ENCODE peak calls at places on chromosome 3, in ten cellular contexts. L is astrocyte, I is GM12865, Y is endodermal cell, H is GM23338, A is mesendoderm, C is choroid plexus epithelial cell, T is breast epithelium, N is heart right ventricle, U is psoas muscle. V is an unnamed sample.

GRCh38 chr3:13083898-13084297 is 10.7 kb upstream of the IQSEC1 start:
- DNase-seq in L (no peak), I (peak; percentile 60), Y (no peak), H (no peak), A (no peak), C (no peak), T (no peak), N (no peak), U (no peak), V (no peak)

GRCh38 chr3:66989860-66990696 is 8.0 kb upstream of the KBTBD8 start:
- DNase-seq in L (no peak), I (peak; percentile 77), Y (no peak), H (peak; percentile 54), A (peak; percentile 68), C (peak; percentile 30), T (no peak), N (no peak), U (no peak), V (no peak)

GRCh38 chr3:128372281-128372680 is 94.4 kb downstream of the DNAJB8 start:
- DNase-seq in L (no peak), I (peak; percentile 72), Y (no peak), H (no peak), A (no peak), C (no peak), T (no peak), N (no peak), U (no peak), V (no peak)

GRCh38 chr3:144556392-144556791 is 584.8 kb downstream of the DIPK2A start:
- DNase-seq in L (peak; percentile 55), I (peak; percentile 57), Y (no peak), H (no peak), A (no peak), C (no peak), T (no peak), N (no peak), U (no peak), V (no peak)

GRCh38 chr3:192887047-192887446 is 30.6 kb downstream of the MB21D2 start:
- DNase-seq in L (peak; percentile 97), I (peak; percentile 77), Y (no peak), H (no peak), A (peak; percentile 64), C (peak; percentile 74), T (no peak), N (no peak), U (no peak), V (peak; percentile 95)

GRCh38 chr3:119647177-119647576 is 13.2 kb downstream of the POPDC2 start:
- DNase-seq in L (no peak), I (no peak), Y (no peak), H (no peak), A (no peak), C (no peak), T (no peak), N (no peak), U (no peak), V (no peak)

GRCh38 chr3:37103103-37103815 is 71.1 kb downstream of the LRRFIP2 start:
- DNase-seq in L (no peak), I (no peak), Y (no peak), H (peak; percentile 9), A (no peak), C (no peak), T (no peak), N (no peak), U (no peak), V (no peak)

GRCh38 chr3:48507256-48508061 is 3.5 kb upstream of the SHISA5 start:
- DNase-seq in L (peak; percentile 75), I (peak; percentile 80), Y (peak; percentile 95), H (peak; percentile 92), A (peak; percentile 98), C (peak; percentile 68), T (peak; percentile 73), N (peak; percentile 39), U (peak; percentile 61), V (peak; percentile 80)

GRCh38 chr3:115359507-115359906 is 212.4 kb upstream of the ZBTB20 start:
- DNase-seq in L (no peak), I (peak; percentile 60), Y (no peak), H (no peak), A (no peak), C (peak; percentile 69), T (no peak), N (no peak), U (no peak), V (no peak)

GRCh38 chr3:13414040-13414729 is 5.9 kb downstream of the NUP210 start:
- DNase-seq in L (no peak), I (peak; percentile 91), Y (no peak), H (no peak), A (no peak), C (no peak), T (no peak), N (peak; percentile 35), U (peak; percentile 33), V (no peak)

GRCh38 chr3:73503781-73504180 is 121.0 kb downstream of the PDZRN3 start:
- DNase-seq in L (no peak), I (peak; percentile 64), Y (no peak), H (no peak), A (no peak), C (peak; percentile 45), T (no peak), N (no peak), U (no peak), V (no peak)
- H3K4me3 ChIP-seq in L (peak overlapping the region; percentile 4), I (no peak overlapping the region), Y (no peak overlapping the region), H (no peak overlapping the region), A (no peak overlapping the region), C (no peak overlapping the region), T (no peak overlapping the region), N (no peak overlapping the region), U (peak overlapping the region; percentile 42), V (no peak overlapping the region)

DNA sequence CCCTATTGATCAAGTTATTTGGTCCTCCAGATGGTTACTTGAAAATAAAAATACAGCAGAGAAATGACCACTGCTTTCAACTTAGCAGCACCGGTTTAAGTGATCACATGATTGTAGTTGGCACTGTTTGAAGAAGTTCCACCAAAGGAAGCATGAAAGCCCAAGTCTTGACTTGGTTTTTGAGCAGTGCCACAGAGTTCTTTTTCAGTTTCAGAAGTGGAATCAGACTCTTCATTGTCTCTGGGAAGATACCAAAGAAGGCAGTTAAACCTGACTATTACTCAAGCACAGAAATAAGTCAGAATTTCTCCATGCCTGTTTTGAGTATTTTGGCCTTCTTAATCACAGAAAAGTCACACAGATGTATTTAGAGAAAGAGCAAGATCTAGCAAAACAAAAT is 66.7 kb downstream of the BBX start:
- DNase-seq in L (no peak), I (peak; percentile 59), Y (no peak), H (no peak), A (no peak), C (no peak), T (no peak), N (no peak), U (no peak), V (no peak)
- H3K4me3 ChIP-seq in L (no peak overlapping the region), I (no peak overlapping the region), Y (no peak overlapping the region), H (no peak overlapping the region), A (no peak overlapping the region), C (no peak overlapping the region), T (no peak overlapping the region), N (no peak overlapping the region), U (no peak overlapping the region), V (no peak overlapping the region)

GRCh38 chr3:27715863-27716262 is 6.3 kb downstream of the EOMES start:
- DNase-seq in L (no peak), I (no peak), Y (no peak), H (no peak), A (no peak), C (no peak), T (no peak), N (no peak), U (no peak), V (no peak)

GRCh38 chr3:27713435-27713880 is 8.7 kb downstream of the EOMES start:
- DNase-seq in L (no peak), I (no peak), Y (peak; percentile 91), H (peak; percentile 67), A (peak; percentile 95), C (no peak), T (no peak), N (no peak), U (no peak), V (no peak)

GRCh38 chr3:27714101-27714526 is 8.0 kb downstream of the EOMES start:
- DNase-seq in L (no peak), I (no peak), Y (peak; percentile 92), H (peak; percentile 72), A (peak; percentile 98), C (no peak), T (no peak), N (no peak), U (no peak), V (no peak)

GRCh38 chr3:27715454-27715806 is 6.7 kb downstream of the EOMES start:
- DNase-seq in L (no peak), I (no peak), Y (peak; percentile 85), H (peak; percentile 60), A (peak; percentile 90), C (no peak), T (no peak), N (no peak), U (no peak), V (no peak)

DNA sequence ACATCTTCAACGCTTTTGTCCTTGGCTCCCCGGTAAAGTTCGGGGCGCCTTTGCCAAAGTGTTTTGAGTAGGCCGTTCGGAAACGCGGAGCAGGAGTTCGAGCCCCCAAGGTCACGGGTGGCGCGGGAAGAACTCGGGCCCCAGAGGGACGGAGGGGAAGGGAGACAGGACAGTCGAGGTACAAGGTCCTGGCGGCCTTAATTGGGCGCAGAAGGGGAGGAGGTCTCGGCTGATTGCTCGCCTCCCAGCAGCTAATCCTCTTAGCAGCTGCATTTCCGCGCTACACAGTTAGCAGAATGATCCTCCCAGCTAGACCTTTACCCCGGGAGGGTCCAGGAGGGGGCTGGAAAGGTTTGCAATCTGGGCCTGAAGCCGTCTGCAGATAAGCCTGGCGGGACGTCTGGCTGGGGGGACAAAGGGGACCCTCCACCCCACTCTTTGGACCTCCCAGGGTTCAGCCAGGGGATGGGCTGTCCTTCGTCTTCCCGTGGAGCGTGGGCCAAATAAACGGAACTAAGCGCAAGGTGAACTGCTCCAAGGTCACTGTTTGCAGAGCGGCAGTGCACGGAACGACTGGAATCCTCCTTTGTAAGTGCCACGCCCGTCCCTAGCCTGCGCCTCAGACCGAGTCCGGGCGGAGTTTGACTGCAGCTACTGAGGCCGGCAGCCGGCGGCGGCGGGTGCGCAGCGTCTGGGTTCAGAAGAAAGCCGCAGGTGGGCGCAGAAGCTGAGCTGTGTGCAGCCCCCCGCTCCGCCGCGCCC is 7.2 kb downstream of the EOMES start:
- DNase-seq in L (no peak), I (no peak), Y (peak; percentile 91), H (peak; percentile 80), A (peak; percentile 96), C (no peak), T (no peak), N (no peak), U (no peak), V (no peak)
- H3K4me3 ChIP-seq in L (peak overlapping the region; percentile 15), I (no peak overlapping the region), Y (peak overlapping the region; percentile 79), H (peak overlapping the region; percentile 68), A (peak overlapping the region; percentile 39), C (no peak overlapping the region), T (no peak overlapping the region), N (peak overlapping the region; percentile 8), U (peak overlapping the region; percentile 28), V (no peak overlapping the region)

DNA sequence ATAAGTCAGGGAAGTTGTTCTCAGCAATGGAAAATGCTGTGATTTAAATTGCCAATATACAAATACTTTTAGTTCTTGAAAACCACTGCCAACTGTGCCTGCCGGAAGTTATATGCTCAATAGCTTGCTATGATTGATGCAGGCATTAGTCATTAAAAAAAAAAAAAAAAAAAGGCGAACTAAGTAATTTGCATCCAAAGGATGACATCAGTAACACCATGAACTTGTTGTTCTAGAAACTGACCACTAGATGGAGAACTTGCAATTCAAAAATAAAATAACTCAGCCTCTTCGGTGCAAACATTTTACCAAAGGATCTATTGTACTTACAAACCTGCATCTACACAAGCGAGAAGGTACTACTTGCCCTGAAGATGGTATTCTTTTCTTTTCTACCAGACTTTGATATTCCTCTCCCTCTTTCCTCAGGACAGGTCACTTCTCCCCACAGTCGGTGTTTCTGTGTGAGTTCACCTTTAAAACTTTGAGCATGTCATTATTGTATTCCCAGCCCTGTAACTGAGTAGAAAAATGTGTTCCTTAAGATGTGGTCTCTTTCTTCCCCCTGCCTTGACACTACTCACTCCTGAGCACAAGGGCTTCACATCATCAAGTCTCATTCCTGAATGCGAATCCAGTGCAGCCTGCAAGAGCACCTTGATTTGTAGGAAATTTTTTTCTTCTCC is 115.0 kb upstream of the VEPH1 start:
- DNase-seq in L (peak; percentile 72), I (peak; percentile 62), Y (no peak), H (peak; percentile 80), A (peak; percentile 77), C (peak; percentile 81), T (no peak), N (no peak), U (no peak), V (peak; percentile 83)
- H3K4me3 ChIP-seq in L (no peak overlapping the region), I (no peak overlapping the region), Y (no peak overlapping the region), H (no peak overlapping the region), A (no peak overlapping the region), C (no peak overlapping the region), T (no peak overlapping the region), N (no peak overlapping the region), U (no peak overlapping the region), V (no peak overlapping the region)